ENCODE peak calls at places on chromosomes 5 and 9, in four cellular contexts. Y is EL; K is stimulated activated CD8-positive, alpha-beta memory T cell treated with anti-CD3 and anti-CD28 coated beads, Interleukin-7, amount 100 ng/mL, for 24 hours; W is spleen. L is an unnamed sample.

GRCh38 chr5:6510973-6511372 is 62.3 kb downstream of the UBE2QL1 start:
- DNase-seq in Y (no peak), K (no peak), W (no peak), L (no peak)

GRCh38 chr5:67771791-67772190 is 443.8 kb upstream of the PIK3R1 start:
- DNase-seq in Y (no peak), K (no peak), W (no peak), L (no peak)

GRCh38 chr9:5851445-5851844 is 18.5 kb upstream of the ERMP1 start:
- DNase-seq in K (no peak), W (no peak), Y (no peak), L (peak)

GRCh38 chr9:71987471-71988371 is 72.7 kb downstream of the C9orf57 start:
- DNase-seq in W (no peak), K (no peak), Y (no peak), L (no peak)

GRCh38 chr5:96209829-96210228 is 223.2 kb downstream of the PCSK1 start:
- DNase-seq in W (no peak), Y (peak), K (no peak), L (no peak)

GRCh38 chr9:120394058-120394669 is 185.8 kb downstream of the CDK5RAP2 start:
- DNase-seq in K (peak), Y (peak), W (no peak), L (no peak)

GRCh38 chr9:121684381-121685145 is 33.1 kb downstream of the DAB2IP start:
- DNase-seq in K (no peak), Y (peak), W (peak), L (peak)

GRCh38 chr5:19406576-19407365 is 581.2 kb downstream of the CDH18 start:
- DNase-seq in Y (no peak), W (no peak), K (no peak), L (no peak)